ENCODE peak calls at places on chromosome 15, in seven cellular contexts. One of them, this sample, is unnamed. For H3K9me2, the result is how much of the 10 kb centered on the place peaks cover.

GRCh38 chr15:68106656-68107055 is 52.5 kb downstream of the PIAS1 start:
- DNase-seq in HCT116: no peak
- DNase-seq in MM.1S: no peak
- DNase-seq in GM23248: peak
- DNase-seq in hepatocyte: no peak
- DNase-seq in PC-9: no peak
- DNase-seq in PC-3: no peak
- DNase-seq in this sample: peak

GRCh38 chr15:29952245-29952644 is 130.0 kb upstream of the TJP1 start:
- DNase-seq in PC-3: no peak
- DNase-seq in HCT116: no peak
- DNase-seq in MM.1S: no peak
- DNase-seq in hepatocyte: no peak
- DNase-seq in PC-9: no peak
- DNase-seq in GM23248: no peak
- DNase-seq in this sample: no peak

GRCh38 chr15:42802168-42802567 is 65.2 kb upstream of the CDAN1 start:
- DNase-seq in HCT116: no peak
- DNase-seq in hepatocyte: no peak
- DNase-seq in MM.1S: no peak
- DNase-seq in PC-9: no peak
- DNase-seq in PC-3: no peak
- DNase-seq in GM23248: no peak
- DNase-seq in this sample: no peak

GRCh38 chr15:88881781-88882180 is 13.6 kb downstream of the HAPLN3 start:
- DNase-seq in GM23248: peak
- DNase-seq in MM.1S: no peak
- DNase-seq in PC-9: no peak
- DNase-seq in HCT116: no peak
- DNase-seq in hepatocyte: no peak
- DNase-seq in PC-3: no peak
- DNase-seq in this sample: no peak

GRCh38 chr15:70741107-70741511 is 22.2 kb downstream of the UACA start:
- DNase-seq in PC-9: peak
- DNase-seq in GM23248: peak
- DNase-seq in PC-3: peak
- DNase-seq in HCT116: peak
- DNase-seq in hepatocyte: peak
- DNase-seq in MM.1S: no peak
- DNase-seq in this sample: no peak

GRCh38 chr15:66838671-66839239 is 136.7 kb downstream of the SMAD6 start:
- DNase-seq in PC-3: peak
- DNase-seq in PC-9: no peak
- DNase-seq in GM23248: peak
- DNase-seq in hepatocyte: peak
- DNase-seq in HCT116: peak
- DNase-seq in MM.1S: no peak
- DNase-seq in this sample: peak

GRCh38 chr15:72690938-72691337 is 4.9 kb downstream of the BBS4 start:
- DNase-seq in MM.1S: no peak
- DNase-seq in HCT116: no peak
- DNase-seq in hepatocyte: no peak
- DNase-seq in GM23248: no peak
- DNase-seq in PC-9: no peak
- DNase-seq in PC-3: no peak
- DNase-seq in this sample: no peak

GRCh38 chr15:88776646-88777045 is 26.6 kb upstream of the ACAN start:
- DNase-seq in hepatocyte: no peak
- DNase-seq in MM.1S: no peak
- DNase-seq in HCT116: no peak
- DNase-seq in PC-9: no peak
- DNase-seq in GM23248: no peak
- DNase-seq in PC-3: no peak
- DNase-seq in this sample: no peak

GRCh38 chr15:93180656-93181055 is 91.6 kb upstream of the RGMA start:
- DNase-seq in PC-9: no peak
- DNase-seq in hepatocyte: no peak
- DNase-seq in PC-3: no peak
- DNase-seq in MM.1S: no peak
- DNase-seq in GM23248: no peak
- DNase-seq in HCT116: no peak
- DNase-seq in this sample: peak

GRCh38 chr15:57375827-57376694 is at the start of gene CGNL1:
- DNase-seq in GM23248: peak
- DNase-seq in HCT116: no peak
- DNase-seq in MM.1S: no peak
- DNase-seq in PC-3: peak
- DNase-seq in PC-9: peak
- DNase-seq in hepatocyte: peak
- DNase-seq in this sample: peak

GRCh38 chr15:25186906-25187645 is 232.3 kb downstream of the SNRPN start:
- DNase-seq in GM23248: no peak
- DNase-seq in MM.1S: no peak
- DNase-seq in PC-9: no peak
- DNase-seq in PC-3: no peak
- DNase-seq in hepatocyte: no peak
- DNase-seq in HCT116: no peak
- DNase-seq in this sample: no peak

GRCh38 chr15:89647191-89647851 is 7.9 kb downstream of the KIF7 start:
- DNase-seq in hepatocyte: peak
- DNase-seq in GM23248: peak
- DNase-seq in MM.1S: peak
- DNase-seq in PC-9: peak
- DNase-seq in PC-3: peak
- DNase-seq in HCT116: peak
- DNase-seq in this sample: peak

GRCh38 chr15:99145005-99145404 is 40.1 kb downstream of the SYNM start:
- DNase-seq in MM.1S: no peak
- DNase-seq in hepatocyte: no peak
- DNase-seq in HCT116: no peak
- DNase-seq in PC-3: no peak
- DNase-seq in PC-9: no peak
- DNase-seq in GM23248: no peak
- DNase-seq in this sample: no peak

GRCh38 chr15:88258021-88258641 is 1.6 kb upstream of the NTRK3 start:
- DNase-seq in MM.1S: peak
- DNase-seq in PC-3: no peak
- DNase-seq in HCT116: peak
- DNase-seq in PC-9: no peak
- DNase-seq in hepatocyte: peak
- DNase-seq in GM23248: peak
- DNase-seq in this sample: peak

GRCh38 chr15:77542491-77543001 is 90.2 kb downstream of the LINGO1 start:
- DNase-seq in MM.1S: no peak
- DNase-seq in HCT116: no peak
- DNase-seq in GM23248: peak
- DNase-seq in hepatocyte: no peak
- DNase-seq in PC-9: no peak
- DNase-seq in PC-3: peak
- DNase-seq in this sample: no peak

GRCh38 chr15:27244047-27244446 is 273.1 kb downstream of the GABRG3 start:
- DNase-seq in hepatocyte: no peak
- DNase-seq in MM.1S: peak
- DNase-seq in PC-3: no peak
- DNase-seq in PC-9: no peak
- DNase-seq in HCT116: no peak
- DNase-seq in GM23248: no peak
- DNase-seq in this sample: no peak

GRCh38 chr15:35827156-35827555 is 281.2 kb upstream of the DPH6 start:
- DNase-seq in MM.1S: no peak
- DNase-seq in PC-3: no peak
- DNase-seq in hepatocyte: no peak
- DNase-seq in PC-9: peak
- DNase-seq in GM23248: peak
- DNase-seq in HCT116: no peak
- DNase-seq in this sample: no peak

GRCh38 chr15:26866298-26867198 is at the start of gene GABRA5:
- DNase-seq in MM.1S: no peak
- DNase-seq in PC-3: peak
- DNase-seq in PC-9: no peak
- DNase-seq in hepatocyte: peak
- DNase-seq in GM23248: peak
- DNase-seq in HCT116: no peak
- DNase-seq in this sample: peak

GRCh38 chr15:56538901-56539545 is 74.1 kb upstream of the MNS1 start:
- DNase-seq in PC-9: no peak
- DNase-seq in GM23248: no peak
- DNase-seq in MM.1S: no peak
- DNase-seq in hepatocyte: no peak
- DNase-seq in PC-3: no peak
- DNase-seq in HCT116: no peak
- DNase-seq in this sample: no peak

GRCh38 chr15:67048281-67049279 is 16.8 kb upstream of the SMAD3 start:
- DNase-seq in PC-9: peak
- DNase-seq in MM.1S: no peak
- DNase-seq in PC-3: peak
- DNase-seq in GM23248: peak
- DNase-seq in HCT116: no peak
- DNase-seq in hepatocyte: peak
- DNase-seq in this sample: no peak

GRCh38 chr15:67083135-67083766 is 17.8 kb downstream of the SMAD3 start:
- DNase-seq in GM23248: peak
- DNase-seq in HCT116: no peak
- DNase-seq in PC-3: no peak
- DNase-seq in MM.1S: no peak
- DNase-seq in PC-9: no peak
- DNase-seq in hepatocyte: no peak
- DNase-seq in this sample: no peak

GRCh38 chr15:60972301-60972700 is 256.8 kb downstream of the RORA start:
- DNase-seq in hepatocyte: no peak
- DNase-seq in PC-9: no peak
- DNase-seq in GM23248: peak
- DNase-seq in HCT116: no peak
- DNase-seq in MM.1S: no peak
- DNase-seq in PC-3: peak
- DNase-seq in this sample: no peak
- H3K9me2 ChIP-seq in hepatocyte: under half
- H3K9me2 ChIP-seq in PC-9: under half
- H3K9me2 ChIP-seq in GM23248: under half
- H3K9me2 ChIP-seq in HCT116: under half
- H3K9me2 ChIP-seq in MM.1S: under half
- H3K9me2 ChIP-seq in PC-3: under half
- H3K9me2 ChIP-seq in this sample: under half

GRCh38 chr15:60494108-60494507 is 15.2 kb upstream of the ICE2 start:
- DNase-seq in GM23248: no peak
- DNase-seq in PC-9: no peak
- DNase-seq in HCT116: no peak
- DNase-seq in MM.1S: no peak
- DNase-seq in PC-3: no peak
- DNase-seq in hepatocyte: no peak
- DNase-seq in this sample: no peak
- TF ChIP-seq EZH2 in GM23248: no peak
- TF ChIP-seq EZH2 in PC-9: no peak
- TF ChIP-seq EZH2 in HCT116: no peak
- TF ChIP-seq EZH2 in MM.1S: no peak
- TF ChIP-seq EZH2 in PC-3: no peak
- TF ChIP-seq EZH2 in hepatocyte: no peak
- TF ChIP-seq EZH2 in this sample: no peak

DNA sequence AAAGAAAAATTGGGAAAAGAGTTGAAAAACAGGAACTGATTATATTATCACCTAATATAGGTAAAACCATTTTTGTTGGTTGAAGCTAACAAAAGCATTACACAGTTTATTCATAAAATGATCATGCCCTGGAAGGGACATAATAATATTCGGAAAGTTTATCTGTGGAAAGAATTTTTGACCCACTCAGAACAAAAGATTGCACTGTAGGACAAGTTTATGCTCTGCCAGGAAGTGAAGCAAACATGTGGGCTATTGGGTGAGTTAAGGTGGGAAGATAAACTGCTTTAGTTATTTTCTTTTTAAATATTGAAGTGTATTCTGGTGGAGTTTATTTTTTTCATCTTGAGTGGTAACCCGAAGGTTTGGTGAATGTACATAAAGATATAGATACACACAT is 506.5 kb upstream of the THBS1 start:
- DNase-seq in hepatocyte: no peak
- DNase-seq in PC-3: no peak
- DNase-seq in GM23248: no peak
- DNase-seq in PC-9: no peak
- DNase-seq in MM.1S: no peak
- DNase-seq in HCT116: no peak
- DNase-seq in this sample: no peak
- H3K9me2 ChIP-seq in hepatocyte: under half
- H3K9me2 ChIP-seq in PC-3: under half
- H3K9me2 ChIP-seq in GM23248: under half
- H3K9me2 ChIP-seq in PC-9: under half
- H3K9me2 ChIP-seq in MM.1S: under half
- H3K9me2 ChIP-seq in HCT116: under half
- H3K9me2 ChIP-seq in this sample: under half

GRCh38 chr15:74955017-74955416 is 1.6 kb downstream of the RPP25 start:
- DNase-seq in HCT116: no peak
- DNase-seq in GM23248: no peak
- DNase-seq in PC-9: no peak
- DNase-seq in PC-3: no peak
- DNase-seq in hepatocyte: peak
- DNase-seq in MM.1S: no peak
- DNase-seq in this sample: no peak

GRCh38 chr15:74958320-74958907 is 1.8 kb upstream of the RPP25 start:
- DNase-seq in PC-9: peak
- DNase-seq in GM23248: peak
- DNase-seq in HCT116: no peak
- DNase-seq in MM.1S: no peak
- DNase-seq in PC-3: peak
- DNase-seq in hepatocyte: peak
- DNase-seq in this sample: peak

GRCh38 chr15:74957301-74958035 is 896 bp upstream of the RPP25 start:
- DNase-seq in hepatocyte: no peak
- DNase-seq in GM23248: peak
- DNase-seq in PC-9: no peak
- DNase-seq in MM.1S: no peak
- DNase-seq in PC-3: no peak
- DNase-seq in HCT116: no peak
- DNase-seq in this sample: peak

GRCh38 chr15:74955796-74956647 is 550 bp downstream of the RPP25 start:
- DNase-seq in HCT116: no peak
- DNase-seq in PC-9: peak
- DNase-seq in hepatocyte: peak
- DNase-seq in PC-3: no peak
- DNase-seq in MM.1S: peak
- DNase-seq in GM23248: peak
- DNase-seq in this sample: peak

DNA sequence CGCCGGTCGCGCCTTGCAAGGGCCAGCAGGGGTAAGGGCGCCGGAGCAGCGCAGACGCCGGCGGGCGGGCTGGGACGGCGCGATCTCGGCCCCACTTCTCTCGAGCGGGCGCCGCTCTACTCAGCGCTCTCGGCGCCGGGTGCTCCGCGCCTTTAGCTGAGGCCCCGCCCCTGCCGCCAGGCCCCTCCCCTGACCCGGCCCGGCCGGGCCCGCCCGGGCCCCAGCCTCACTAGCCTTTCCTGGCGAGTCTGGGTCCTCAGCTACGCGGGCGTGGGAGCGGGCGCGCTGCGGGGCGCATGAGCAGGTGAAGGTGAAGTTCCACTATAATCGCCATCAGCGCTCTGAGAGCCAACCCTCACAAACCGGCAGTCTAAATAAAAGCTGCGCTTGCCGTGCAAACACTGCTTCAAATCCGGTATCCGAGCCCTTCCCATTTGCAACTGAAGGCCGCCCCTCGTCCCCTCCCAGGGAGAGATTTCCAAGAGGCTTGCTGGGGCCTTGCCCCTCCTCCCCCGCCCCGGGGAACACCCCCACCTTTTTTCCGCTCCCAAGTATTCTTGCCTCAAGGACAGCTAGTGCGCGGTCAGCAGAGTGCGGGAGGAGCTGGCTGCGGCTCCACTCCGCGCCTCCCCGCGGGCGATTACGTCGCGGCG is at the start of gene RPP25:
- DNase-seq in MM.1S: peak
- DNase-seq in GM23248: peak
- DNase-seq in hepatocyte: peak
- DNase-seq in PC-3: peak
- DNase-seq in HCT116: peak
- DNase-seq in PC-9: peak
- DNase-seq in this sample: peak
- TF ChIP-seq EZH2 in MM.1S: no peak
- TF ChIP-seq EZH2 in GM23248: no peak
- TF ChIP-seq EZH2 in hepatocyte: no peak
- TF ChIP-seq EZH2 in PC-3: no peak
- TF ChIP-seq EZH2 in HCT116: no peak
- TF ChIP-seq EZH2 in PC-9: no peak
- TF ChIP-seq EZH2 in this sample: no peak